ENCODE peak calls at places on chromosomes 12 and 14, in five cellular contexts. D, T, L, I and G are unnamed samples.

GRCh38 chr14:23551266-23552028 is at the start of gene ZFHX2:
- DNase-seq in D (peak; percentile 88), T (peak; percentile 84), L (peak; percentile 59), I (peak; percentile 40), G (peak; percentile 91)

GRCh38 chr14:99574099-99574880 is 29.7 kb downstream of the CCDC85C start:
- DNase-seq in D (peak; percentile 78), T (peak; percentile 64), L (peak; percentile 58), I (peak; percentile 87), G (no peak)

GRCh38 chr14:101925152-101925551 is 39.2 kb upstream of the DYNC1H1 start:
- DNase-seq in D (no peak), T (no peak), L (no peak), I (no peak), G (no peak)

GRCh38 chr12:67773896-67774295 is 125.4 kb downstream of the DYRK2 start:
- DNase-seq in D (no peak), T (no peak), L (no peak), I (no peak), G (no peak)

GRCh38 chr14:44339256-44339655 is 167.8 kb downstream of the FSCB start:
- DNase-seq in D (no peak), T (no peak), L (no peak), I (peak; percentile 23), G (no peak)

GRCh38 chr12:62834406-62834805 is 100.5 kb downstream of the PPM1H start:
- DNase-seq in D (peak; percentile 13), T (no peak), L (no peak), I (no peak), G (peak; percentile 11)

GRCh38 chr12:50740307-50740706 is 23.6 kb upstream of the ATF1 start:
- DNase-seq in D (no peak), T (no peak), L (no peak), I (no peak), G (no peak)

GRCh38 chr12:69348162-69348938 is at the start of gene LYZ:
- DNase-seq in D (peak; percentile 20), T (no peak), L (no peak), I (no peak), G (no peak)

GRCh38 chr14:105060751-105061427 is 4.3 kb downstream of the GPR132 start:
- DNase-seq in D (peak; percentile 54), T (peak; percentile 78), L (no peak), I (no peak), G (no peak)

GRCh38 chr12:95215925-95216324 is 1.3 kb downstream of the FGD6 start:
- DNase-seq in D (no peak), T (no peak), L (peak; percentile 64), I (peak; percentile 67), G (no peak)

GRCh38 chr12:6935551-6936377 is 7.9 kb upstream of the RNU7-1 start:
- DNase-seq in D (no peak), T (no peak), L (no peak), I (no peak), G (no peak)

GRCh38 chr14:75519826-75520692 is 2.2 kb upstream of the BATF start:
- DNase-seq in D (no peak), T (no peak), L (no peak), I (no peak), G (no peak)

GRCh38 chr12:11901687-11902524 is 168.8 kb upstream of the BCL2L14 start:
- DNase-seq in D (no peak), T (no peak), L (no peak), I (no peak), G (no peak)

GRCh38 chr12:76032043-76032981 is 736 bp upstream of the PHLDA1 start:
- DNase-seq in D (peak; percentile 30), T (no peak), L (peak; percentile 43), I (peak; percentile 71), G (no peak)

GRCh38 chr14:58072288-58073071 is 79.5 kb downstream of the ARMH4 start:
- DNase-seq in D (peak; percentile 41), T (no peak), L (peak; percentile 42), I (peak; percentile 49), G (peak; percentile 63)

GRCh38 chr14:32724864-32725550 is 213.7 kb upstream of the NPAS3 start:
- DNase-seq in D (no peak), T (no peak), L (no peak), I (peak; percentile 93), G (no peak)

GRCh38 chr12:11761869-11762567 is 112.5 kb downstream of the ETV6 start:
- DNase-seq in D (peak; percentile 70), T (no peak), L (no peak), I (no peak), G (no peak)

GRCh38 chr12:75471928-75472865 is 8.4 kb upstream of the GLIPR1 start:
- DNase-seq in D (no peak), T (no peak), L (no peak), I (no peak), G (no peak)

GRCh38 chr12:46364777-46365580 is 7.6 kb downstream of the SLC38A2 start:
- DNase-seq in D (peak; percentile 71), T (no peak), L (no peak), I (peak; percentile 83), G (no peak)

GRCh38 chr14:71309756-71310155 is 402.5 kb downstream of the PCNX1 start:
- DNase-seq in D (no peak), T (no peak), L (no peak), I (no peak), G (no peak)

GRCh38 chr12:27673285-27673684 is 23.0 kb upstream of the REP15 start:
- DNase-seq in D (no peak), T (no peak), L (no peak), I (no peak), G (no peak)

GRCh38 chr14:77653473-77653872 is 37.0 kb upstream of the SPTLC2 start:
- DNase-seq in D (no peak), T (no peak), L (no peak), I (no peak), G (no peak)

GRCh38 chr12:130049666-130050065 is 112.6 kb upstream of the FZD10 start:
- DNase-seq in D (no peak), T (no peak), L (no peak), I (no peak), G (peak; percentile 68)

GRCh38 chr14:92093320-92093719 is 13.1 kb downstream of the ATXN3 start:
- DNase-seq in D (no peak), T (no peak), L (no peak), I (no peak), G (peak; percentile 23)

GRCh38 chr14:91103116-91103515 is 10.8 kb upstream of the DGLUCY start:
- DNase-seq in D (no peak), T (no peak), L (no peak), I (no peak), G (no peak)

GRCh38 chr12:91109148-91109564 is 2.1 kb downstream of the LUM start:
- DNase-seq in D (peak; percentile 70), T (peak; percentile 71), L (no peak), I (peak; percentile 80), G (peak; percentile 46)

GRCh38 chr14:50288146-50288545 is 23.9 kb downstream of the L2HGDH start:
- DNase-seq in D (no peak), T (no peak), L (no peak), I (no peak), G (no peak)

GRCh38 chr14:67420102-67420739 is 8.3 kb upstream of the PLEK2 start:
- DNase-seq in D (peak; percentile 51), T (no peak), L (no peak), I (no peak), G (peak; percentile 68)

GRCh38 chr12:58500399-58500798 is 419.9 kb downstream of the LRIG3 start:
- DNase-seq in D (no peak), T (no peak), L (no peak), I (no peak), G (no peak)

GRCh38 chr12:100442403-100442802 is 31.3 kb upstream of the NR1H4 start:
- DNase-seq in D (no peak), T (no peak), L (no peak), I (no peak), G (no peak)

GRCh38 chr12:2803635-2804380 is 8.7 kb upstream of the ITFG2 start:
- DNase-seq in D (no peak), T (no peak), L (no peak), I (no peak), G (no peak)

GRCh38 chr12:117836476-117836875 is 132.3 kb downstream of the KSR2 start:
- DNase-seq in D (no peak), T (no peak), L (no peak), I (no peak), G (no peak)

GRCh38 chr14:87467578-87467977 is 525.4 kb downstream of the GALC start:
- DNase-seq in D (no peak), T (no peak), L (no peak), I (no peak), G (no peak)

GRCh38 chr12:109271418-109271817 is 37.7 kb downstream of the FOXN4 start:
- DNase-seq in D (no peak), T (no peak), L (no peak), I (no peak), G (no peak)
- H3K27ac ChIP-seq in D (no peak overlapping the region), T (no peak overlapping the region), L (no peak overlapping the region), I (no peak overlapping the region), G (no peak overlapping the region)

GRCh38 chr14:96989293-96989692 is 192.1 kb downstream of the VRK1 start:
- DNase-seq in D (no peak), T (no peak), L (no peak), I (no peak), G (no peak)
- H3K27ac ChIP-seq in D (no peak overlapping the region), T (no peak overlapping the region), L (no peak overlapping the region), I (no peak overlapping the region), G (no peak overlapping the region)

GRCh38 chr12:52224154-52224553 is 8.9 kb upstream of the KRT7 start:
- DNase-seq in D (no peak), T (no peak), L (no peak), I (no peak), G (no peak)

GRCh38 chr12:52227767-52228166 is 5.3 kb upstream of the KRT7 start:
- DNase-seq in D (no peak), T (no peak), L (no peak), I (no peak), G (no peak)

GRCh38 chr12:52223411-52224039 is 9.5 kb upstream of the KRT7 start:
- DNase-seq in D (no peak), T (no peak), L (no peak), I (no peak), G (no peak)

GRCh38 chr12:52226446-52226845 is 6.6 kb upstream of the KRT7 start:
- DNase-seq in D (no peak), T (no peak), L (no peak), I (no peak), G (no peak)

DNA sequence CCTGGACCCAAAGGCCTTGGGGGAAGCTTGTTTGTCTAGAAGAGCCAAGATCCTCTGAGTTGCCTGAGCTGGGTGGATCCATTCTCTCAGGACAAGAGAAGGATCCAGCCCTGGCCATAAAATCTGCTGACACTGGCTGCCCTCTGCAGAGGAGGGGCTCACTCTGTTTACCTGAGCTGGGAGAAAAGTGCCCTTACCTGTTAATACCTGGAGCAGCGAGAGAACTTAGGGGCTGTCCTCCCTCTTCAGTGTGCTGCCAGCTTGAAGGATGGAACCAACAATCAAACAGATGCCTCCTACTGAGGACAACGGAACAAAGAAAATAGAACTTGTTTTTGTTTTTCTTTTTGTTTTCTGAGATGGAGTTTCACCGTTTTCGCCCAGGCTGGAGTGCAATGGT is 7.3 kb upstream of the KRT7 start:
- DNase-seq in D (no peak), T (no peak), L (no peak), I (no peak), G (no peak)
- H3K27ac ChIP-seq in D (no peak overlapping the region), T (no peak overlapping the region), L (peak overlapping the region; percentile 14), I (no peak overlapping the region), G (no peak overlapping the region)

GRCh38 chr14:21096438-21096837 is 2.0 kb downstream of the ZNF219 start:
- DNase-seq in D (no peak), T (no peak), L (no peak), I (no peak), G (peak; percentile 42)
- H3K27ac ChIP-seq in D (peak overlapping the region; percentile 99), T (peak overlapping the region; percentile 1), L (no peak overlapping the region), I (no peak overlapping the region), G (peak overlapping the region; percentile 98)